ENCODE peak calls at places on chromosomes 7 and 10, in seven cellular contexts. Y is uterus, J is tibial artery, G is stomach, X is cardiac fibroblast, H is left ventricle myocardium inferior, I is LNCaP clone FGC. K is an unnamed sample.

GRCh38 chr7:87416682-87417587 is 58.5 kb downstream of the ABCB4 start:
- DNase-seq in Y (peak; percentile 30), J (peak; percentile 64), G (peak; percentile 67), X (peak; percentile 78), H (no peak), I (peak; percentile 60), K (peak; percentile 64)

GRCh38 chr7:149293946-149294640 is 32.1 kb downstream of the ZNF783 start:
- DNase-seq in Y (no peak), J (no peak), G (no peak), X (no peak), H (no peak), I (no peak), K (peak; percentile 29)

GRCh38 chr10:115624448-115624847 is 531.3 kb downstream of the ATRNL1 start:
- DNase-seq in Y (no peak), J (no peak), G (no peak), X (no peak), H (no peak), I (no peak), K (no peak)

GRCh38 chr7:140232959-140233649 is 56.3 kb upstream of the KDM7A start:
- DNase-seq in Y (no peak), J (no peak), G (no peak), X (no peak), H (no peak), I (no peak), K (no peak)

GRCh38 chr7:134966691-134967090 is 19.6 kb upstream of the AGBL3 start:
- DNase-seq in Y (no peak), J (no peak), G (no peak), X (no peak), H (no peak), I (peak; percentile 97), K (no peak)

GRCh38 chr7:105924950-105925349 is 38.1 kb upstream of the CDHR3 start:
- DNase-seq in Y (no peak), J (no peak), G (no peak), X (no peak), H (no peak), I (no peak), K (no peak)

GRCh38 chr10:18539335-18539734 is 112.1 kb downstream of the NSUN6 start:
- DNase-seq in Y (no peak), J (no peak), G (no peak), X (no peak), H (no peak), I (no peak), K (no peak)

GRCh38 chr7:93092757-93093370 is 24.9 kb downstream of the SAMD9 start:
- DNase-seq in Y (no peak), J (no peak), G (no peak), X (peak; percentile 67), H (no peak), I (no peak), K (no peak)

GRCh38 chr10:23150610-23151009 is 41.5 kb upstream of the PTF1A start:
- DNase-seq in Y (no peak), J (no peak), G (no peak), X (peak; percentile 4), H (no peak), I (no peak), K (no peak)

GRCh38 chr10:26361351-26361750 is 76.8 kb upstream of the APBB1IP start:
- DNase-seq in Y (no peak), J (no peak), G (no peak), X (no peak), H (no peak), I (no peak), K (no peak)

GRCh38 chr7:24851791-24852190 is 94.5 kb upstream of the GSDME start:
- DNase-seq in Y (no peak), J (no peak), G (no peak), X (no peak), H (no peak), I (no peak), K (no peak)

GRCh38 chr7:117997862-117998825 is 124.9 kb upstream of the CTTNBP2 start:
- DNase-seq in Y (no peak), J (no peak), G (no peak), X (no peak), H (no peak), I (no peak), K (no peak)

GRCh38 chr10:99548041-99548530 is 15.3 kb downstream of the NKX2-3 start:
- DNase-seq in Y (no peak), J (no peak), G (no peak), X (no peak), H (no peak), I (no peak), K (no peak)

GRCh38 chr7:101169110-101169837 is 3.9 kb upstream of the VGF start:
- DNase-seq in Y (no peak), J (no peak), G (no peak), X (no peak), H (no peak), I (no peak), K (no peak)

GRCh38 chr7:88480901-88481300 is 174.2 kb upstream of the STEAP4 start:
- DNase-seq in Y (no peak), J (no peak), G (no peak), X (peak; percentile 0), H (no peak), I (no peak), K (no peak)

GRCh38 chr7:22657479-22657878 is 69.5 kb upstream of the IL6 start:
- DNase-seq in Y (no peak), J (no peak), G (no peak), X (peak; percentile 26), H (no peak), I (no peak), K (no peak)

GRCh38 chr7:98212532-98213041 is 1.3 kb downstream of the BHLHA15 start:
- DNase-seq in Y (no peak), J (peak; percentile 18), G (no peak), X (no peak), H (no peak), I (no peak), K (no peak)

GRCh38 chr7:98209166-98209920 is 1.9 kb upstream of the BHLHA15 start:
- DNase-seq in Y (no peak), J (no peak), G (no peak), X (no peak), H (no peak), I (no peak), K (no peak)

GRCh38 chr7:98211676-98212531 is 665 bp downstream of the BHLHA15 start:
- DNase-seq in Y (peak; percentile 10), J (peak; percentile 17), G (no peak), X (no peak), H (no peak), I (no peak), K (peak; percentile 45)

GRCh38 chr7:98210513-98211220 is 572 bp upstream of the BHLHA15 start:
- DNase-seq in Y (peak; percentile 12), J (peak; percentile 15), G (no peak), X (peak; percentile 12), H (no peak), I (no peak), K (peak; percentile 55)

GRCh38 chr7:98211221-98211675 is at the start of gene BHLHA15:
- DNase-seq in Y (no peak), J (peak; percentile 17), G (peak; percentile 90), X (no peak), H (no peak), I (no peak), K (peak; percentile 83)
- H3K4me3 ChIP-seq in Y (peak within 1 kb of the TSS; percentile 3), J (peak within 1 kb of the TSS; percentile 41), G (peak within 1 kb of the TSS; percentile 55), X (peak within 1 kb of the TSS; percentile 36), H (peak within 1 kb of the TSS; percentile 50), I (peak within 1 kb of the TSS; percentile 71), K (peak within 1 kb of the TSS; percentile 14)

GRCh38 chr10:44979281-44980181 is 922 bp upstream of the DEPP1 start:
- DNase-seq in Y (peak; percentile 24), J (peak; percentile 25), G (no peak), X (no peak), H (no peak), I (no peak), K (peak; percentile 42)
- H3K4me3 ChIP-seq in Y (no peak overlapping the region), J (peak overlapping the region; percentile 72), G (peak overlapping the region; percentile 73), X (no peak overlapping the region), H (peak overlapping the region; percentile 90), I (no peak overlapping the region), K (no peak overlapping the region)

GRCh38 chr7:128938524-128939074 is 872 bp downstream of the IRF5 start:
- DNase-seq in Y (no peak), J (no peak), G (no peak), X (no peak), H (no peak), I (no peak), K (peak; percentile 35)
- H3K4me3 ChIP-seq in Y (peak overlapping the region; percentile 31), J (peak overlapping the region; percentile 57), G (peak overlapping the region; percentile 90), X (peak overlapping the region; percentile 43), H (peak overlapping the region; percentile 67), I (peak overlapping the region; percentile 74), K (peak overlapping the region; percentile 76)

GRCh38 chr7:73823257-73823656 is 7.5 kb upstream of the CLDN4 start:
- DNase-seq in Y (no peak), J (peak; percentile 10), G (no peak), X (no peak), H (no peak), I (no peak), K (no peak)
- H3K4me3 ChIP-seq in Y (no peak overlapping the region), J (no peak overlapping the region), G (no peak overlapping the region), X (no peak overlapping the region), H (no peak overlapping the region), I (no peak overlapping the region), K (no peak overlapping the region)

GRCh38 chr7:229184-229964 is 37.0 kb downstream of the FAM20C start:
- DNase-seq in Y (peak; percentile 90), J (peak; percentile 92), G (peak; percentile 52), X (peak; percentile 96), H (peak; percentile 75), I (no peak), K (peak; percentile 76)
- H3K4me3 ChIP-seq in Y (no peak overlapping the region), J (peak overlapping the region; percentile 6), G (no peak overlapping the region), X (no peak overlapping the region), H (no peak overlapping the region), I (no peak overlapping the region), K (no peak overlapping the region)

K was measured in Peyer's patch.